ENCODE peak calls at places on chromosomes 12 and 14, in five cellular contexts. One of them, this sample, is unnamed.

GRCh38 chr12:14239935-14240872 is 125.3 kb upstream of the ATF7IP start:
- DNase-seq in pancreas: no peak
- DNase-seq in mucosa of descending colon: peak; percentile 65
- DNase-seq in NCI-H460: peak; percentile 80
- DNase-seq in H4: no peak
- DNase-seq in this sample: no peak

GRCh38 chr12:66188584-66189475 is at the start of gene IRAK3:
- DNase-seq in pancreas: peak; percentile 25
- DNase-seq in mucosa of descending colon: peak; percentile 72
- DNase-seq in NCI-H460: no peak
- DNase-seq in H4: no peak
- DNase-seq in this sample: peak; percentile 63

GRCh38 chr12:127334924-127335644 is 931.9 kb upstream of the TMEM132C start:
- DNase-seq in pancreas: no peak
- DNase-seq in mucosa of descending colon: no peak
- DNase-seq in NCI-H460: no peak
- DNase-seq in H4: no peak
- DNase-seq in this sample: no peak

GRCh38 chr14:22168092-22168955 is 420.7 kb downstream of the DAD1 start:
- DNase-seq in pancreas: no peak
- DNase-seq in mucosa of descending colon: no peak
- DNase-seq in NCI-H460: no peak
- DNase-seq in H4: peak; percentile 35
- DNase-seq in this sample: no peak

GRCh38 chr14:103186894-103187586 is 63.8 kb downstream of the TNFAIP2 start:
- DNase-seq in pancreas: no peak
- DNase-seq in mucosa of descending colon: peak; percentile 66
- DNase-seq in NCI-H460: no peak
- DNase-seq in H4: no peak
- DNase-seq in this sample: no peak

GRCh38 chr12:97312570-97313135 is 150.0 kb upstream of the RMST start:
- DNase-seq in pancreas: no peak
- DNase-seq in mucosa of descending colon: no peak
- DNase-seq in NCI-H460: no peak
- DNase-seq in H4: no peak
- DNase-seq in this sample: no peak

GRCh38 chr14:52121441-52121840 is 52.6 kb upstream of the NID2 start:
- DNase-seq in pancreas: no peak
- DNase-seq in mucosa of descending colon: no peak
- DNase-seq in NCI-H460: no peak
- DNase-seq in H4: no peak
- DNase-seq in this sample: no peak

GRCh38 chr12:110249716-110250225 is 31.3 kb upstream of the ATP2A2 start:
- DNase-seq in pancreas: no peak
- DNase-seq in mucosa of descending colon: peak; percentile 75
- DNase-seq in NCI-H460: no peak
- DNase-seq in H4: no peak
- DNase-seq in this sample: no peak

GRCh38 chr14:100065161-100065871 is at the start of gene EVL:
- DNase-seq in pancreas: no peak
- DNase-seq in mucosa of descending colon: peak; percentile 70
- DNase-seq in NCI-H460: no peak
- DNase-seq in H4: no peak
- DNase-seq in this sample: no peak

GRCh38 chr14:21095430-21096205 is 2.8 kb downstream of the ZNF219 start:
- DNase-seq in pancreas: no peak
- DNase-seq in mucosa of descending colon: no peak
- DNase-seq in NCI-H460: no peak
- DNase-seq in H4: no peak
- DNase-seq in this sample: no peak